ENCODE peak calls at places on chromosomes 4 and X, in nine cellular contexts. Y is heart right ventricle, B is left ventricle myocardium inferior, Z is upper lobe of right lung, P is thoracic aorta, Q is heart left ventricle, X is lower lobe of right lung, M is fibroblast of lung, W is Peyer's patch. A is an unnamed sample.

GRCh38 chrX:104351173-104351769 is 96.5 kb upstream of the ESX1 start:
- DNase-seq in Z (no peak), Y (no peak), W (no peak), X (no peak), B (no peak), M (peak; percentile 86), Q (no peak), P (no peak), A (no peak)

GRCh38 chrX:9899640-9900075 is 67.5 kb upstream of the CLDN34 start:
- DNase-seq in B (no peak), M (peak; percentile 92), Z (no peak), Q (no peak), X (no peak), Y (no peak), P (no peak), W (no peak), A (no peak)

GRCh38 chrX:140918398-140919043 is 83.9 kb upstream of the SPANXB1 start:
- DNase-seq in X (no peak), Z (no peak), W (no peak), M (peak; percentile 57), P (no peak), B (no peak), Q (no peak), Y (peak; percentile 4), A (no peak)

GRCh38 chr4:2790583-2791517 is 2.0 kb upstream of the SH3BP2 start:
- DNase-seq in P (no peak), Q (peak; percentile 30), Y (no peak), M (no peak), B (no peak), Z (peak; percentile 66), X (peak; percentile 49), W (peak; percentile 49), A (peak; percentile 56)

GRCh38 chr4:76547167-76547760 is 112.2 kb downstream of the SHROOM3 start:
- DNase-seq in B (no peak), Y (no peak), Z (no peak), P (no peak), X (no peak), Q (no peak), W (no peak), M (peak; percentile 53), A (no peak)

GRCh38 chr4:120299631-120300030 is 233.0 kb upstream of the MAD2L1 start:
- DNase-seq in X (no peak), Z (no peak), Q (no peak), Y (no peak), M (no peak), B (no peak), P (no peak), W (no peak), A (no peak)

GRCh38 chrX:103688949-103689348 is 2.5 kb upstream of the MORF4L2 start:
- DNase-seq in Y (no peak), X (no peak), P (no peak), B (no peak), Z (no peak), M (peak; percentile 24), Q (no peak), W (no peak), A (no peak)

GRCh38 chr4:78058591-78059523 is 1.7 kb downstream of the FRAS1 start:
- DNase-seq in Q (peak; percentile 32), Y (peak; percentile 28), P (peak; percentile 2), W (peak; percentile 65), X (peak; percentile 61), Z (peak; percentile 74), M (peak; percentile 45), B (peak; percentile 24), A (peak; percentile 83)

GRCh38 chr4:14280567-14280966 is 653.0 kb upstream of the BOD1L1 start:
- DNase-seq in M (no peak), X (no peak), B (no peak), W (no peak), Z (no peak), Q (no peak), Y (no peak), P (no peak), A (no peak)

GRCh38 chr4:122826596-122827257 is at the start of gene FGF2:
- DNase-seq in B (peak; percentile 67), Y (peak; percentile 58), P (peak; percentile 48), W (peak; percentile 59), X (peak; percentile 56), Z (peak; percentile 69), Q (peak; percentile 68), M (peak; percentile 77), A (peak; percentile 84)

GRCh38 chr4:156732634-156733033 is 239.0 kb downstream of the PDGFC start:
- DNase-seq in W (no peak), P (no peak), B (no peak), Q (no peak), Y (no peak), X (no peak), Z (no peak), M (no peak), A (no peak)

GRCh38 chrX:21741378-21741777 is 16.5 kb downstream of the SMPX start:
- DNase-seq in Q (no peak), X (no peak), P (no peak), M (no peak), B (no peak), Y (no peak), W (no peak), Z (no peak), A (no peak)

GRCh38 chr4:118761387-118762016 is 74.4 kb downstream of the SEC24D start:
- DNase-seq in Q (no peak), M (peak; percentile 36), W (no peak), Z (no peak), Y (no peak), P (no peak), B (no peak), X (no peak), A (no peak)

GRCh38 chr4:2835978-2836377 is 7.7 kb upstream of the ADD1 start:
- DNase-seq in P (no peak), M (no peak), W (no peak), Z (no peak), Y (no peak), B (peak; percentile 11), X (no peak), Q (no peak), A (peak; percentile 64)

GRCh38 chrX:9888953-9889470 is 78.1 kb upstream of the CLDN34 start:
- DNase-seq in Z (no peak), B (no peak), Q (no peak), Y (no peak), M (no peak), W (no peak), P (no peak), X (no peak), A (no peak)

GRCh38 chrX:70013483-70014222 is 36.1 kb downstream of the AWAT2 start:
- DNase-seq in B (peak; percentile 45), Y (peak; percentile 37), W (no peak), Q (peak; percentile 40), X (no peak), Z (no peak), M (no peak), P (no peak), A (no peak)
- TF ChIP-seq CTCF in B (no peak), Y (peak; percentile 13), W (no peak), Q (no peak), X (no peak), Z (no peak), M (no peak), P (no peak), A (no peak)

GRCh38 chr4:70836081-70836480 is 3.6 kb downstream of the GRSF1 start:
- DNase-seq in Q (no peak), W (no peak), M (no peak), Z (no peak), P (no peak), X (no peak), Y (no peak), B (no peak), A (no peak)
- H3K36me3 ChIP-seq in Q (peaks cover 9% of the 10 kb centered on the region), W (no peaks in the 10 kb centered on the region), M (peaks cover 4% of the 10 kb centered on the region), Z (peaks cover 47% of the 10 kb centered on the region), P (peaks cover 28% of the 10 kb centered on the region), X (peaks cover 49% of the 10 kb centered on the region), Y (no peaks in the 10 kb centered on the region), B (peaks cover 41% of the 10 kb centered on the region), A (no peaks in the 10 kb centered on the region)

GRCh38 chr4:52915131-52915645 is 53.1 kb downstream of the RASL11B start:
- DNase-seq in Q (no peak), P (no peak), Y (no peak), Z (no peak), M (no peak), X (no peak), B (no peak), W (no peak), A (no peak)

GRCh38 chr4:52914051-52914605 is 52.0 kb downstream of the RASL11B start:
- DNase-seq in Y (peak; percentile 11), X (no peak), M (peak; percentile 86), Q (no peak), B (no peak), P (no peak), Z (no peak), W (no peak), A (no peak)

GRCh38 chr4:52910115-52910514 is 48.0 kb downstream of the RASL11B start:
- DNase-seq in W (no peak), B (no peak), Y (no peak), Q (no peak), Z (no peak), X (no peak), M (no peak), P (no peak), A (no peak)

GRCh38 chr4:52912608-52913007 is 50.5 kb downstream of the RASL11B start:
- DNase-seq in X (no peak), P (no peak), W (no peak), Y (no peak), Q (no peak), M (peak; percentile 44), B (no peak), Z (no peak), A (no peak)

DNA sequence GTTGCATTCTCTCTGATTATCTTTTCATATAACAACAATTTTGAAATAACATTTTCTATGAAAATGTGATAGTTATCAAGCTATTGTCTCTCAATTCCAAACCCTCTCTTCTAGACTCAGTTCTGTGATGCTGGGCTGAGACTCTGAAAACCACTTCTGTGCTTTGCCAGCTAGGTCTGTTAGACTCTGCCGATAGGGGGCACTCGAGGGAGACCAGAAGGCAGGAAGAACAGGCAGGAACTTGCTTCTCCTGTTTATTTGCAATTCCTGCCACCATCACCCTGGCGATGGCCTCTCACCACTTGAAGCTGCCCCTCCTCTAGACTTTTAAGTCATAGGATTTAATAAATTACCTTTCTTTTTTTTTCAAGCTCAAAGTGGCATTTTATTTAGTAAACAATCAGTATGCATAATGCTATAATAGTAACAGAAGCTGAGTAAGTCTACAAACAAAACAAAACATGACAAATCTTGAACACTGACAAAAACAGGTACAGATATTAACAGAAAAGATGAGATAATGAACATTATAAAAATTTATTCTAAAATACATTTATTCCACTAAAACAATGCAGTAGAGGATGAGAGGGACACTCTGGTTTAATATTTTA is 49.7 kb downstream of the RASL11B start:
- DNase-seq in W (peak; percentile 64), M (peak; percentile 51), P (no peak), Z (peak; percentile 78), B (peak; percentile 59), Q (peak; percentile 65), Y (peak; percentile 80), X (peak; percentile 75), A (no peak)
- H3K4me1 ChIP-seq in W (no peaks in the 10 kb centered on the region), M (peaks cover 8% of the 10 kb centered on the region), P (peaks cover 9% of the 10 kb centered on the region), Z (peaks cover 6% of the 10 kb centered on the region), B (peaks cover 24% of the 10 kb centered on the region), Q (no peaks in the 10 kb centered on the region), Y (peaks cover 2% of the 10 kb centered on the region), X (peaks cover 6% of the 10 kb centered on the region), A (no peaks in the 10 kb centered on the region)

DNA sequence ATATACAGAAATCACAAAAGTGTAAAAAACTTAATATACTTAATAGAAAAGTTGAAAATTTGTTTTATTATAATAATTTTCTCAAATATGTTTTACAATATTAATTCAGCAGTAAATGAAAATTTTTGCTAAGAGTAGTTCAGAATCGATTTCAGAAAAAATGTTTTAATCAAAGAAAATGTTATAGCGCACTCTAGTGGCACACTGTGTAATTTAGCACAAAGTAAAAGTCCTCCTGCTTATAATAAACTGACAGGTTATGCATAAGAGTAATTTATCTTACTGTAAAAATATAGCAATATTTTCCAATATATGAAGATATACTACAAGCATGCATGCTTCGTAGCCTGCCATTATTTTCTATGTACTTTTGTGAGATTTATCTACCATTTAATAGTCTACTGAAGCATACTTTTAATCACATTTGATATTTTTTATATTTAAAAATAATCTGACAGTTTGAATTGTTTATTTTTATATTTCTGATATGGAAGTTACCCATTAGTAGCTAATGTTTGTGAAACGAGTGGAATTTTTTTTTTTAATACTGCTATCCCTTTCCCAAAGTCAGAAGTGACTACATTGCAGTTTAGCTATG is 217.9 kb upstream of the KLHL4 start:
- DNase-seq in Y (no peak), Q (no peak), M (peak; percentile 5), B (no peak), P (no peak), Z (no peak), W (no peak), X (no peak), A (no peak)
- TF ChIP-seq CTCF in Y (peak; percentile 52), Q (peak; percentile 36), M (peak; percentile 39), B (peak; percentile 53), P (no peak), Z (peak; percentile 42), W (no peak), X (peak; percentile 44), A (no peak)